ENCODE peak calls at places on chromosomes 16 and 17, in eight cellular contexts. A is AG09319, Y is astrocyte of the cerebellum, H is nephron progenitor cell, G is mesothelial cell of epicardium, T is B cell, D is gastrocnemius medialis, O is GM10248. J is an unnamed sample.

GRCh38 chr16:51040637-51041036 is 110.4 kb downstream of the SALL1 start:
- DNase-seq in A (no peak), Y (no peak), H (no peak), G (no peak), T (no peak), D (no peak), O (no peak), J (no peak)

GRCh38 chr16:49022351-49022963 is 259.2 kb downstream of the CBLN1 start:
- DNase-seq in A (no peak), Y (no peak), H (no peak), G (no peak), T (no peak), D (no peak), O (no peak), J (no peak)

GRCh38 chr17:64262422-64263260 is at the start of gene TEX2:
- DNase-seq in A (no peak), Y (no peak), H (peak; percentile 56), G (peak; percentile 59), T (peak; percentile 61), D (peak; percentile 88), O (peak; percentile 53), J (peak; percentile 64)

GRCh38 chr17:69763503-69763902 is 311.5 kb upstream of the KCNJ16 start:
- DNase-seq in A (no peak), Y (no peak), H (no peak), G (no peak), T (no peak), D (no peak), O (no peak), J (no peak)

GRCh38 chr17:52383493-52384100 is 225.1 kb upstream of the CA10 start:
- DNase-seq in A (no peak), Y (no peak), H (peak; percentile 65), G (peak; percentile 51), T (no peak), D (peak; percentile 13), O (peak; percentile 9), J (peak; percentile 22)

GRCh38 chr17:57985675-57985974 is 2.4 kb downstream of the VEZF1 start:
- DNase-seq in A (no peak), Y (no peak), H (no peak), G (no peak), T (no peak), D (no peak), O (no peak), J (no peak)

GRCh38 chr17:41547921-41548843 is 20.1 kb upstream of the KRT19 start:
- DNase-seq in A (peak; percentile 92), Y (peak; percentile 73), H (no peak), G (no peak), T (no peak), D (no peak), O (no peak), J (no peak)

GRCh38 chr16:50724237-50724747 is 17.6 kb upstream of the CYLD start:
- DNase-seq in A (no peak), Y (no peak), H (no peak), G (no peak), T (no peak), D (no peak), O (no peak), J (no peak)

GRCh38 chr17:19537116-19537515 is 3.5 kb downstream of the SLC47A1 start:
- DNase-seq in A (no peak), Y (no peak), H (peak; percentile 15), G (no peak), T (no peak), D (peak; percentile 29), O (no peak), J (no peak)

GRCh38 chr16:56370836-56371235 is 54.5 kb downstream of the AMFR start:
- DNase-seq in A (no peak), Y (no peak), H (no peak), G (no peak), T (no peak), D (no peak), O (no peak), J (no peak)

GRCh38 chr17:59761385-59762021 is 54.0 kb downstream of the VMP1 start:
- DNase-seq in A (no peak), Y (peak; percentile 97), H (no peak), G (no peak), T (no peak), D (no peak), O (no peak), J (no peak)

GRCh38 chr16:91484-91883 is 13.5 kb downstream of the MPG start:
- DNase-seq in A (no peak), Y (no peak), H (no peak), G (no peak), T (no peak), D (peak; percentile 70), O (no peak), J (no peak)

GRCh38 chr17:81302861-81303326 is 7.8 kb upstream of the SLC38A10 start:
- DNase-seq in A (no peak), Y (no peak), H (peak; percentile 54), G (no peak), T (no peak), D (peak; percentile 60), O (no peak), J (no peak)

GRCh38 chr16:29807426-29808218 is 1.3 kb downstream of the MAZ start:
- DNase-seq in A (peak; percentile 83), Y (peak; percentile 73), H (peak; percentile 79), G (peak; percentile 81), T (peak; percentile 90), D (peak; percentile 91), O (peak; percentile 77), J (peak; percentile 87)

GRCh38 chr17:28357901-28358197 is 522 bp upstream of the POLDIP2 start:
- DNase-seq in A (no peak), Y (no peak), H (no peak), G (no peak), T (no peak), D (no peak), O (no peak), J (no peak)

GRCh38 chr16:69717066-69717465 is 9.3 kb downstream of the NQO1 start:
- DNase-seq in A (no peak), Y (no peak), H (no peak), G (no peak), T (no peak), D (no peak), O (no peak), J (no peak)

GRCh38 chr17:4539025-4539424 is 16.2 kb downstream of the MYBBP1A start:
- DNase-seq in A (no peak), Y (no peak), H (no peak), G (no peak), T (no peak), D (no peak), O (no peak), J (no peak)

GRCh38 chr16:3458852-3459361 is 15.4 kb downstream of the NAA60 start:
- DNase-seq in A (no peak), Y (no peak), H (no peak), G (no peak), T (no peak), D (no peak), O (peak; percentile 62), J (peak; percentile 65)

GRCh38 chr16:75080205-75081029 is 36.2 kb downstream of the LDHD start:
- DNase-seq in A (no peak), Y (no peak), H (no peak), G (no peak), T (no peak), D (no peak), O (no peak), J (no peak)

GRCh38 chr17:32862940-32863339 is 14.0 kb downstream of the MYO1D start:
- DNase-seq in A (no peak), Y (no peak), H (no peak), G (no peak), T (no peak), D (no peak), O (no peak), J (no peak)

GRCh38 chr17:80647746-80648145 is 103.1 kb downstream of the RPTOR start:
- DNase-seq in A (peak; percentile 15), Y (peak; percentile 84), H (no peak), G (no peak), T (no peak), D (no peak), O (no peak), J (no peak)

GRCh38 chr16:66484453-66485213 is 57.5 kb downstream of the BEAN1 start:
- DNase-seq in A (no peak), Y (no peak), H (no peak), G (peak; percentile 31), T (no peak), D (no peak), O (no peak), J (no peak)

GRCh38 chr17:68089881-68090280 is 54.3 kb downstream of the KPNA2 start:
- DNase-seq in A (no peak), Y (no peak), H (no peak), G (no peak), T (no peak), D (peak; percentile 35), O (peak; percentile 31), J (peak; percentile 26)

GRCh38 chr17:29445844-29446243 is 55.7 kb downstream of the TAOK1 start:
- DNase-seq in A (no peak), Y (no peak), H (no peak), G (no peak), T (no peak), D (no peak), O (no peak), J (no peak)

GRCh38 chr17:38922538-38923291 is 2.7 kb upstream of the LASP1NB start:
- DNase-seq in A (peak; percentile 34), Y (peak; percentile 71), H (no peak), G (peak; percentile 66), T (no peak), D (peak; percentile 65), O (no peak), J (no peak)
- TF ChIP-seq CTCF in A (no peak), Y (no peak), H (no peak), G (peak; percentile 20), T (no peak), D (no peak), O (no peak), J (no peak)

DNA sequence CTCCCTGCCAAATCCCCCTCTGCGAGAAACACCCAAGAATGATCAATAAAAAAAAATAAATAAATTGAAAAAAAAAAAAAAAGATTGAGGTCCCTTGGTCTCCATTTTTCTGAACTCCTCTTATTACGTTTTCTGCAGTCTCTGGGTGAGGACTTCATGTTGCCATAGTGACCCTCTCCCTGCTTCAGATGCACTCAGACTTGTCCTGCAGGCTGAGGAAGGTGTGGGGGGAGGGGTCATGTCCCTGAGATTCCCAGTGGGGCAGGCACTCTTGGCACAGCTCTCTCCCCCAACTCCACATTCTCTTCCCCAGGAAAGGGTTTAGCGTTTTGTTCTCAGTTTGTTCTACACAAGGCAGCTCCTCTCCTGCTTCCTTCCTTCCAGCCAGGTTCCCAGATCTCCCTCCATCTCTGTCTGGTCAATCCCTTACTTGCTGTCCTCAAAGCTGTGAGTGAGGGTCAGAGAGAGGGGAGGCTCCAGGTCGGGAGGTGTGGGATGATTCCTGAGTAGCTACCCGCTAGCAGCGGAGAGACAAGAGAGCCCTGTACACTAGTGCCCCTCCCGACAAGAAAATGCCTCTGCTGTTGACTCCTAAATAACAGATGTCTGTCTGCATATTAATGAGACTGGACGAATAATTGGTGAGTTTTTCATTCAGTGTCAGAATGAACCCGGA is 9.1 kb downstream of the RND2 start:
- DNase-seq in A (no peak), Y (no peak), H (no peak), G (no peak), T (no peak), D (no peak), O (no peak), J (no peak)
- TF ChIP-seq CTCF in A (no peak), Y (no peak), H (no peak), G (no peak), T (no peak), D (no peak), O (no peak), J (no peak)

GRCh38 chr17:50426814-50427787 is 1.1 kb downstream of the ACSF2 start:
- DNase-seq in A (no peak), Y (no peak), H (peak; percentile 28), G (no peak), T (peak; percentile 20), D (peak; percentile 61), O (peak; percentile 55), J (peak; percentile 65)
- TF ChIP-seq CTCF in A (peak; percentile 16), Y (no peak), H (no peak), G (no peak), T (no peak), D (peak; percentile 16), O (peak; percentile 49), J (peak; percentile 50)

GRCh38 chr17:14926526-14927122 is 338.5 kb downstream of the PMP22 start:
- DNase-seq in A (peak; percentile 50), Y (peak; percentile 62), H (peak; percentile 65), G (peak; percentile 70), T (peak; percentile 67), D (no peak), O (peak; percentile 37), J (peak; percentile 12)
- TF ChIP-seq CTCF in A (peak; percentile 74), Y (peak; percentile 77), H (peak; percentile 82), G (peak; percentile 86), T (peak; percentile 89), D (peak; percentile 66), O (peak; percentile 72), J (peak; percentile 74)